ENCODE peak calls at places on chromosomes 16 and 17, in six cellular contexts. B is A549, D is AG04450, Q is cardiac muscle cell, J is Calu3, N is RWPE1. K is an unnamed sample.

GRCh38 chr16:30473231-30474061 is 904 bp downstream of the ITGAL start:
- DNase-seq in B (no peak), D (no peak), Q (no peak), J (no peak), N (no peak), K (no peak)

GRCh38 chr17:71437176-71437575 is 683.6 kb upstream of the SOX9 start:
- DNase-seq in B (no peak), D (no peak), Q (no peak), J (no peak), N (no peak), K (no peak)

GRCh38 chr16:27591837-27592236 is 41.9 kb downstream of the KATNIP start:
- DNase-seq in B (no peak), D (no peak), Q (no peak), J (no peak), N (no peak), K (no peak)

GRCh38 chr17:65198653-65199382 is 61.6 kb downstream of the RGS9 start:
- DNase-seq in B (peak), D (no peak), Q (peak), J (no peak), N (peak), K (no peak)

GRCh38 chr16:72105978-72106377 is 12.3 kb downstream of the DHX38 start:
- DNase-seq in B (no peak), D (no peak), Q (no peak), J (no peak), N (no peak), K (no peak)

GRCh38 chr16:11052080-11052808 is 107.9 kb downstream of the CLEC16A start:
- DNase-seq in B (no peak), D (no peak), Q (no peak), J (no peak), N (no peak), K (peak)

GRCh38 chr17:31581491-31581890 is 190.0 kb downstream of the RAB11FIP4 start:
- DNase-seq in B (no peak), D (no peak), Q (no peak), J (no peak), N (no peak), K (no peak)

GRCh38 chr17:57965521-57966160 is 10.4 kb upstream of the CUEDC1 start:
- DNase-seq in B (no peak), D (no peak), Q (no peak), J (no peak), N (no peak), K (no peak)

GRCh38 chr17:28199728-28200127 is 119.3 kb upstream of the TMEM97 start:
- DNase-seq in B (no peak), D (no peak), Q (no peak), J (no peak), N (no peak), K (no peak)

GRCh38 chr16:80544326-80544725 is 3.5 kb downstream of the DYNLRB2 start:
- DNase-seq in B (no peak), D (no peak), Q (no peak), J (no peak), N (no peak), K (no peak)

GRCh38 chr17:40335620-40336019 is 26.6 kb downstream of the RARA start:
- DNase-seq in B (no peak), D (no peak), Q (no peak), J (no peak), N (no peak), K (no peak)

GRCh38 chr17:55069983-55070529 is 101.5 kb downstream of the STXBP4 start:
- DNase-seq in B (no peak), D (no peak), Q (no peak), J (no peak), N (no peak), K (no peak)

GRCh38 chr17:73639926-73640325 is 4.3 kb downstream of the SDK2 start:
- DNase-seq in B (no peak), D (no peak), Q (no peak), J (peak), N (no peak), K (no peak)

GRCh38 chr17:68565656-68566055 is 35.5 kb downstream of the FAM20A start:
- DNase-seq in B (no peak), D (no peak), Q (no peak), J (no peak), N (no peak), K (no peak)

GRCh38 chr17:11391134-11391533 is 150.1 kb downstream of the SHISA6 start:
- DNase-seq in B (no peak), D (no peak), Q (no peak), J (no peak), N (no peak), K (no peak)

GRCh38 chr17:64354824-64355535 is 35.7 kb downstream of the PECAM1 start:
- DNase-seq in B (no peak), D (no peak), Q (no peak), J (no peak), N (no peak), K (peak)

GRCh38 chr16:75931043-75931442 is 204.8 kb upstream of the CPHXL start:
- DNase-seq in B (no peak), D (peak), Q (no peak), J (no peak), N (peak), K (no peak)

GRCh38 chr17:63035695-63036094 is 69.7 kb downstream of the TANC2 start:
- DNase-seq in B (no peak), D (no peak), Q (no peak), J (no peak), N (no peak), K (no peak)

GRCh38 chr16:13507530-13507929 is 412.4 kb upstream of the ERCC4 start:
- DNase-seq in B (no peak), D (no peak), Q (no peak), J (no peak), N (no peak), K (no peak)

GRCh38 chr16:88750854-88751253 is 34.2 kb downstream of the PIEZO1 start:
- DNase-seq in B (no peak), D (no peak), Q (no peak), J (no peak), N (no peak), K (no peak)

GRCh38 chr16:66996324-66996982 is 8.1 kb downstream of the CES4A start:
- DNase-seq in B (peak), D (peak), Q (no peak), J (no peak), N (no peak), K (no peak)

GRCh38 chr17:48528153-48528912 is 2.5 kb downstream of the HOXB1 start:
- DNase-seq in B (no peak), D (no peak), Q (no peak), J (no peak), N (no peak), K (no peak)

GRCh38 chr16:58411336-58411735 is 19.1 kb downstream of the GINS3 start:
- DNase-seq in B (no peak), D (no peak), Q (no peak), J (no peak), N (no peak), K (no peak)

GRCh38 chr16:12235110-12235509 is 258.6 kb downstream of the SNX29 start:
- DNase-seq in B (no peak), D (no peak), Q (no peak), J (no peak), N (no peak), K (no peak)

GRCh38 chr17:79755591-79755990 is 22.4 kb upstream of the CBX2 start:
- DNase-seq in B (no peak), D (no peak), Q (no peak), J (no peak), N (no peak), K (peak)

GRCh38 chr17:40068129-40068581 is 5.4 kb downstream of the THRA start:
- DNase-seq in B (no peak), D (no peak), Q (no peak), J (no peak), N (no peak), K (no peak)

GRCh38 chr17:835263-835662 is 53.1 kb downstream of the MRM3 start:
- DNase-seq in B (no peak), D (peak), Q (peak), J (peak), N (no peak), K (no peak)

GRCh38 chr16:89574681-89575246 is 794 bp upstream of the CPNE7 start:
- DNase-seq in B (peak), D (no peak), Q (peak), J (peak), N (peak), K (no peak)

GRCh38 chr17:73901661-73902415 is 257.6 kb upstream of the SDK2 start:
- DNase-seq in B (no peak), D (no peak), Q (peak), J (peak), N (peak), K (no peak)

DNA sequence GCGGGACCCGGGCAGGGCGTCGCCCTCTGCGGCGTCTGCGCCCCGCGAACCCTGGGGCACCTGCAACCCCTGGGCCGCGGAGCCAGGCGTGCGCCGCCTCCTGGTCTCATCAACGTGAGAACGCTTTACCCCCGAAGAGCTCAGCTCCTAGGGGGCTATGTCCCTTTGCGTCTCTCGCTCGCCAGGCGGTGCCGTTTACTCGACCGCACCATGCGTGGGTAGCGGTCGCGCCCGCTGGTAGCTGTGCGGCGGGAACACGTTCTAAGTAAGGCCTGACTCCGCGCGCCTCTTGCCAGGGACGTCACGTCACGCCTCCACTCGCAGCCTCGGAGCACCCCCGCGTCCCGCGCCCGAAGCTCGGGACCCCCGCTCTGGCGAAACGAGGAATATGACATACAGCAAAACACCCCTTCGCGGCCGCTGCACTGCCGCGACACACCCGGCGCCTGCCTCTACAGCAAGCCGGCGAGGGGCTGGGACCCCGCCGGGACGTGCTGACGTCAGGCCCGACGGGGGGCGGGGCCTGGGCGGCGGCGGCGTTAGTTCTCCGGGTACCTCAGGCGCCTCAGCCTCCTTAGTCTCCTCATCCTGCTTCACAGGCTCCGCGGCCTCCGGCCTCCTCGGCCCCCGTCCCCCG is at the start of gene RAB11FIP3:
- DNase-seq in B (peak), D (no peak), Q (peak), J (peak), N (peak), K (peak)
- TF ChIP-seq CTCF in B (peak), D (peak), Q (peak), J (no peak), N (no peak), K (peak)

DNA sequence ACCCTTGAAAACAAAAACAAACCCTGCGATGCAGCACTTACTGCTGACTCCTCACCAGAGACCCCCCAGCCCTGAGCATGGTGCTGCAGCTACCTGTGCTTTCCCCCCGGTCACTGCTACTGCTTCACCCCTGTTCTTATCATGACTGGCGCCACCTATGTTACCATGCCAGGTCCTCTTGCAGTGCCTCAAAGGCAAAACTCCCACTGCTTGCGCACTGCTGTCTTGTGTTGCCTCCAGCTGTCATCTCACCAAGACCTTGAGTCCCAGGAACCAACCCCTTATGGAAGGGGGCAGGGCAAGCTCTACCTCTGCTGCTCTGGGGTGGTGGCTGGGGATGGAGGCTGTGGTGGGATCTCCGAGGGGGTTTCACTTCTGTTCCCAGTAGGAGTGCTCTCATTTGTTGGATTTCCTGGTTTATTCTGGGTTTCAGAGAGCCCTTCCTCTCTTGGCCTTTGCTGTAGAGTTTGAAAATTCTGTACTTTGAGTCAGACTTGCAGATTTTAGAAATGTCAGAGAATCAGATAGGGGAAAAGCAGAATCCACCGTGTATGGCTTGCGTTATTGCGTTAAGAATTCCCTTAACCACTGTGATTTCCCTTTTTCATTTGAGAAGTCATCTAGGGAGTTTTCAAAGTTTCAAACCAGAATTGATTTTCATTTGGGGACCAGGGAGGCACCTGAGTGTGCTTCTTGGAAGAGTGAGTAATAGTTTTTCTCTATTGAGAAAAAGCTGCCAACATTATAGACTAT is 96.6 kb downstream of the SPECC1 start:
- DNase-seq in B (peak), D (no peak), Q (no peak), J (no peak), N (no peak), K (no peak)
- TF ChIP-seq CTCF in B (peak), D (no peak), Q (no peak), J (no peak), N (no peak), K (no peak)

GRCh38 chr17:42669705-42670198 is 7.0 kb downstream of the PLEKHH3 start:
- DNase-seq in B (no peak), D (no peak), Q (no peak), J (no peak), N (no peak), K (no peak)

GRCh38 chr17:42672038-42672437 is 4.8 kb downstream of the PLEKHH3 start:
- DNase-seq in B (no peak), D (no peak), Q (no peak), J (no peak), N (peak), K (no peak)

GRCh38 chr17:42673266-42673884 is 3.4 kb downstream of the PLEKHH3 start:
- DNase-seq in B (no peak), D (no peak), Q (no peak), J (no peak), N (no peak), K (no peak)

GRCh38 chr17:42670925-42671657 is 5.7 kb downstream of the PLEKHH3 start:
- DNase-seq in B (no peak), D (no peak), Q (no peak), J (no peak), N (no peak), K (no peak)

GRCh38 chr17:42670199-42670924 is 6.4 kb downstream of the PLEKHH3 start:
- DNase-seq in B (no peak), D (no peak), Q (no peak), J (no peak), N (no peak), K (no peak)
- TF ChIP-seq CTCF in B (no peak), D (no peak), Q (no peak), J (no peak), N (no peak), K (no peak)

DNA sequence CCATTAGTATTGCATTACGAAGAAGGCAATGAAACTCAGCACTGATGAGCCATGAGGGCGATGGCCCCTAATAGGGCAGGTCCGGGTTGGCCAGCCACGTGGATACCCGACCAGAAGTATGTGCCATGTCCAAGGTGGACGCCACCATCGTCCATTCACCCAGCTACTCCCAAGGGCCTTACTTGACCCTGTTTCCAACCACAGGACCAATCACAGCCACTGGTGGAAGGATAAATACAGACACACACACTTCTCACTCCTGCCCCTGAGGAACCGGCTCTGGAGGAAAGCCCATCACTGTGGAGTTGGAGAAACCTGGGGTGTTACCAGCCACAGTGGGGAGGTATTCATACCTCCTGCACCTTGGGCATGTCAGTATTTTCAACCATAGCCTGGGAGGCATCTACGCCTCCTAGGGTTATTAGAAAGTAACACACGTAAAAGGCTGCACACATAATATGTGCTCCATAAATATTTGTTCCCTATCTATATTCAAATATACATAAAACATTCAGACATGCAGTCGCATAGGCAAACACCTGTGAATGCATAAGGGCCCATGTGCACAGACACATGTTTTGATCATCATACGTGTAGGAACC is 5.4 kb upstream of the ITGA3 start:
- DNase-seq in B (no peak), D (no peak), Q (no peak), J (no peak), N (no peak), K (peak)
- TF ChIP-seq CTCF in B (peak), D (no peak), Q (no peak), J (peak), N (no peak), K (peak)

K was measured in chondrocyte.